ENCODE peak calls at places on chromosomes 11 and 22, in five cellular contexts. H, K, B, Z and R are unnamed samples.

GRCh38 chr22:19974935-19975706 is 33.5 kb upstream of the TXNRD2 start:
- DNase-seq in H (no peak), K (peak; percentile 33), B (peak; percentile 56), Z (no peak), R (no peak)

GRCh38 chr11:46948378-46949131 is 12.0 kb downstream of the CSTPP1 start:
- DNase-seq in H (no peak), K (no peak), B (peak; percentile 78), Z (no peak), R (no peak)

GRCh38 chr22:41966607-41967240 is 2.5 kb upstream of the SEPTIN3 start:
- DNase-seq in H (peak; percentile 13), K (peak; percentile 35), B (peak; percentile 38), Z (no peak), R (no peak)

GRCh38 chr11:26478710-26479109 is 93.4 kb downstream of the MUC15 start:
- DNase-seq in H (no peak), K (no peak), B (no peak), Z (no peak), R (no peak)

GRCh38 chr11:123590296-123590912 is 64.0 kb downstream of the SCN3B start:
- DNase-seq in H (no peak), K (peak; percentile 45), B (no peak), Z (no peak), R (no peak)

GRCh38 chr22:48365386-48365785 is 1462.3 kb downstream of the BRD1 start:
- DNase-seq in H (no peak), K (no peak), B (no peak), Z (no peak), R (no peak)

GRCh38 chr11:121722431-121723256 is 269.9 kb upstream of the SORL1-AS1 start:
- DNase-seq in H (no peak), K (peak; percentile 72), B (peak; percentile 80), Z (peak; percentile 14), R (no peak)

GRCh38 chr11:134664447-134664846 is 252.4 kb upstream of the B3GAT1 start:
- DNase-seq in H (no peak), K (no peak), B (no peak), Z (no peak), R (no peak)

GRCh38 chr11:117554601-117555333 is 227.1 kb downstream of the CEP164 start:
- DNase-seq in H (no peak), K (no peak), B (no peak), Z (no peak), R (no peak)

GRCh38 chr11:7639643-7640025 is 33.7 kb downstream of the CYB5R2 start:
- DNase-seq in H (no peak), K (no peak), B (peak; percentile 28), Z (no peak), R (no peak)

GRCh38 chr11:65870706-65871681 is 1.6 kb downstream of the EFEMP2 start:
- DNase-seq in H (no peak), K (no peak), B (peak; percentile 78), Z (no peak), R (no peak)

GRCh38 chr11:75445315-75445953 is 12.4 kb upstream of the KLHL35 start:
- DNase-seq in H (peak; percentile 62), K (peak; percentile 83), B (no peak), Z (no peak), R (peak; percentile 57)

GRCh38 chr11:393219-394033 is 583 bp upstream of the PKP3 start:
- DNase-seq in H (no peak), K (no peak), B (no peak), Z (no peak), R (no peak)

GRCh38 chr11:27088353-27088752 is 47.7 kb downstream of the BBOX1 start:
- DNase-seq in H (no peak), K (no peak), B (peak; percentile 56), Z (no peak), R (no peak)

GRCh38 chr11:93537022-93537421 is 6.2 kb downstream of the SMCO4 start:
- DNase-seq in H (no peak), K (no peak), B (no peak), Z (no peak), R (no peak)

GRCh38 chr11:96798445-96798844 is 408.6 kb downstream of the JRKL start:
- DNase-seq in H (no peak), K (no peak), B (no peak), Z (no peak), R (no peak)